ENCODE peak calls at places on chromosome 20, in five cellular contexts. A is SK-N-SH; S is NCI-H1092; D is stimulated activated CD4-positive, alpha-beta T cell treated with anti-CD3 and anti-CD28 coated beads, Interleukin-1b, Interleukin-23, amount 100 ng/mL, for 4 hours; M is ACHN. E is an unnamed sample.

GRCh38 chr20:48194578-48194977 is 409.3 kb upstream of the SULF2 start:
- DNase-seq in S (peak), A (peak), D (no peak), M (no peak), E (no peak)

GRCh38 chr20:47743671-47744070 is 41.6 kb downstream of the SULF2 start:
- DNase-seq in D (no peak), S (no peak), A (no peak), M (no peak), E (no peak)

GRCh38 chr20:40757087-40757486 is 68.1 kb upstream of the MAFB start:
- DNase-seq in A (no peak), S (no peak), D (no peak), M (no peak), E (no peak)

GRCh38 chr20:61814726-61815125 is 251.0 kb downstream of the TAF4 start:
- DNase-seq in S (no peak), A (no peak), D (no peak), M (no peak), E (no peak)

GRCh38 chr20:33349493-33349892 is 51.8 kb downstream of the CDK5RAP1 start:
- DNase-seq in D (no peak), A (no peak), M (no peak), S (no peak), E (no peak)

GRCh38 chr20:50541606-50542041 is 31.4 kb downstream of the PTPN1 start:
- DNase-seq in D (no peak), A (no peak), S (no peak), M (no peak), E (no peak)

GRCh38 chr20:3753098-3753497 is 14.5 kb downstream of the ADISSP start:
- DNase-seq in M (peak), A (peak), S (peak), D (peak), E (no peak)

GRCh38 chr20:37315293-37316110 is 26.0 kb downstream of the MANBAL start:
- DNase-seq in S (no peak), A (peak), M (no peak), D (no peak), E (no peak)

GRCh38 chr20:14264869-14265268 is 72.5 kb downstream of the FLRT3 start:
- DNase-seq in A (peak), S (no peak), M (peak), D (no peak), E (no peak)

GRCh38 chr20:49957487-49957938 is 21.3 kb downstream of the RNF114 start:
- DNase-seq in D (no peak), S (no peak), A (no peak), M (no peak), E (no peak)

GRCh38 chr20:46575794-46576495 is 25.5 kb upstream of the OCSTAMP start:
- DNase-seq in A (no peak), S (no peak), D (no peak), M (no peak), E (no peak)

GRCh38 chr20:63896136-63896890 is 1.4 kb downstream of the DNAJC5 start:
- DNase-seq in S (peak), M (peak), D (no peak), A (no peak), E (peak)

GRCh38 chr20:19249515-19249914 is 37.1 kb downstream of the SLC24A3 start:
- DNase-seq in S (no peak), M (no peak), A (no peak), D (no peak), E (no peak)

GRCh38 chr20:51639206-51639832 is 96.8 kb upstream of the NFATC2 start:
- DNase-seq in S (peak), M (peak), D (peak), A (peak), E (peak)

GRCh38 chr20:46111028-46111835 is 6.9 kb upstream of the CD40 start:
- DNase-seq in A (no peak), M (no peak), D (no peak), S (no peak), E (no peak)

GRCh38 chr20:16222859-16223411 is 350.3 kb downstream of the KIF16B start:
- DNase-seq in S (no peak), M (no peak), A (no peak), D (no peak), E (no peak)

GRCh38 chr20:10250902-10251301 is 32.3 kb downstream of the SNAP25 start:
- DNase-seq in D (no peak), M (no peak), A (no peak), S (no peak), E (no peak)

GRCh38 chr20:25148181-25148981 is 47.1 kb upstream of the ENTPD6 start:
- DNase-seq in D (peak), M (no peak), S (no peak), A (peak), E (peak)

GRCh38 chr20:4944518-4944917 is 56.8 kb downstream of the SLC23A2 start:
- DNase-seq in M (no peak), D (no peak), S (no peak), A (no peak), E (no peak)

GRCh38 chr20:10647471-10647870 is 26.3 kb downstream of the JAG1 start:
- DNase-seq in S (no peak), A (peak), D (no peak), M (peak), E (no peak)

GRCh38 chr20:48284837-48285236 is 499.6 kb upstream of the SULF2 start:
- DNase-seq in M (no peak), D (no peak), A (no peak), S (no peak), E (no peak)

GRCh38 chr20:10271470-10272219 is 53.0 kb downstream of the SNAP25 start:
- DNase-seq in A (no peak), D (no peak), M (no peak), S (no peak), E (no peak)

GRCh38 chr20:48718914-48719578 is 108.8 kb downstream of the PREX1 start:
- DNase-seq in M (no peak), S (no peak), A (no peak), D (no peak), E (peak)

GRCh38 chr20:49969946-49970345 is 12.8 kb upstream of the SNAI1 start:
- DNase-seq in M (no peak), A (no peak), D (no peak), S (no peak), E (no peak)

GRCh38 chr20:37868998-37869861 is 33.7 kb upstream of the VSTM2L start:
- DNase-seq in D (no peak), S (no peak), A (peak), M (no peak), E (no peak)

GRCh38 chr20:3785240-3786125 is 1.1 kb downstream of the CENPB start:
- DNase-seq in M (no peak), D (no peak), A (peak), S (no peak), E (no peak)

GRCh38 chr20:63332488-63333240 is 28.5 kb downstream of the CHRNA4 start:
- DNase-seq in A (no peak), D (no peak), M (no peak), S (no peak), E (no peak)

GRCh38 chr20:23257848-23258746 is 92.5 kb upstream of the NXT1 start:
- DNase-seq in M (peak), S (peak), D (no peak), A (peak), E (no peak)

GRCh38 chr20:25269057-25269832 is 21.4 kb downstream of the PYGB start:
- DNase-seq in A (peak), D (no peak), M (no peak), S (no peak), E (no peak)

GRCh38 chr20:3072530-3073250 is 1.3 kb downstream of the OXT start:
- DNase-seq in M (no peak), D (no peak), A (no peak), S (no peak), E (no peak)

GRCh38 chr20:49562341-49563014 is 5.5 kb downstream of the PTGIS start:
- DNase-seq in M (peak), D (no peak), S (no peak), A (no peak), E (no peak)

GRCh38 chr20:51014797-51015722 is 7.8 kb downstream of the KCNG1 start:
- DNase-seq in S (peak), M (peak), D (no peak), A (peak), E (no peak)

GRCh38 chr20:31833130-31833930 is 12.1 kb downstream of the FOXS1 start:
- DNase-seq in M (peak), S (no peak), D (peak), A (peak), E (peak)

GRCh38 chr20:46309945-46310344 is 1.6 kb upstream of the CDH22 start:
- DNase-seq in D (no peak), S (no peak), M (no peak), A (no peak), E (no peak)

E was measured in activated T-helper 9 cell treated with anti-CD3 and anti-CD28 coated beads, Interleukin-2, amount 50 U/mL, for 16 hours.